ENCODE peak calls at places on chromosome 2, in seven cellular contexts. L, W, O, K, Q, H and J are unnamed samples.

GRCh38 chr2:112794131-112794733 is 9.9 kb upstream of the IL1A start:
- DNase-seq in Q (peak; percentile 34), L (no peak), H (no peak), O (peak; percentile 59), K (peak; percentile 49), W (no peak), J (peak; percentile 19)

GRCh38 chr2:121103969-121104368 is 181.0 kb downstream of the TFCP2L1 start:
- DNase-seq in W (no peak), L (no peak), H (no peak), O (no peak), K (no peak), Q (no peak), J (no peak)

GRCh38 chr2:6977095-6977777 is 60.0 kb downstream of the RNF144A start:
- DNase-seq in W (no peak), K (no peak), H (no peak), O (no peak), Q (no peak), L (no peak), J (no peak)

GRCh38 chr2:172336681-172337080 is 90.7 kb upstream of the ITGA6 start:
- DNase-seq in K (no peak), O (no peak), H (no peak), W (no peak), Q (no peak), L (no peak), J (no peak)

GRCh38 chr2:216486708-216487107 is 11.9 kb upstream of the RPL37A start:
- DNase-seq in O (no peak), W (no peak), Q (no peak), H (no peak), K (no peak), L (no peak), J (no peak)

GRCh38 chr2:109497447-109497846 is 116.3 kb downstream of the SEPTIN10 start:
- DNase-seq in W (no peak), O (no peak), K (no peak), H (no peak), Q (no peak), L (no peak), J (no peak)

GRCh38 chr2:84971799-84972790 is 1.1 kb downstream of the KCMF1 start:
- DNase-seq in H (peak; percentile 69), L (peak; percentile 80), O (no peak), Q (no peak), W (no peak), K (no peak), J (peak; percentile 31)

GRCh38 chr2:23698733-23699391 is 228.1 kb downstream of the ATAD2B start:
- DNase-seq in W (no peak), O (no peak), K (no peak), L (peak; percentile 83), Q (no peak), H (no peak), J (no peak)

GRCh38 chr2:185802926-185803325 is 64.3 kb downstream of the FSIP2 start:
- DNase-seq in Q (no peak), K (no peak), O (no peak), L (no peak), W (no peak), H (no peak), J (peak; percentile 24)

GRCh38 chr2:33529771-33530481 is 53.5 kb downstream of the RASGRP3 start:
- DNase-seq in O (peak; percentile 25), Q (no peak), K (no peak), W (peak; percentile 28), H (no peak), L (no peak), J (no peak)

GRCh38 chr2:45170976-45171514 is 161.8 kb upstream of the SIX2 start:
- DNase-seq in Q (no peak), O (no peak), L (no peak), W (no peak), K (no peak), H (no peak), J (no peak)

GRCh38 chr2:57693177-57693576 is 353.4 kb upstream of the VRK2 start:
- DNase-seq in H (no peak), W (no peak), K (no peak), Q (no peak), L (no peak), O (no peak), J (no peak)

GRCh38 chr2:238803996-238804395 is 43.9 kb upstream of the TWIST2 start:
- DNase-seq in L (peak; percentile 29), W (no peak), O (no peak), H (no peak), K (no peak), Q (no peak), J (no peak)

GRCh38 chr2:64454316-64455030 is 511 bp downstream of the LGALSL start:
- DNase-seq in H (peak; percentile 76), O (peak; percentile 88), W (no peak), Q (no peak), L (peak; percentile 96), K (no peak), J (peak; percentile 61)

GRCh38 chr2:15142069-15142689 is 419.0 kb downstream of the NBAS start:
- DNase-seq in L (no peak), W (peak; percentile 84), Q (peak; percentile 18), H (no peak), O (no peak), K (no peak), J (peak; percentile 20)

GRCh38 chr2:42227491-42227890 is 58.3 kb downstream of the EML4 start:
- DNase-seq in O (no peak), L (no peak), W (no peak), Q (peak; percentile 16), H (no peak), K (no peak), J (no peak)

GRCh38 chr2:120924924-120925323 is 189.3 kb downstream of the GLI2 start:
- DNase-seq in K (no peak), O (no peak), Q (no peak), H (no peak), L (no peak), W (no peak), J (no peak)

GRCh38 chr2:218485986-218486667 is 67.2 kb downstream of the VIL1 start:
- DNase-seq in O (no peak), L (no peak), K (no peak), H (no peak), W (no peak), Q (peak; percentile 48), J (no peak)

GRCh38 chr2:9261231-9261883 is 54.7 kb downstream of the ASAP2 start:
- DNase-seq in L (no peak), W (no peak), O (no peak), Q (no peak), K (no peak), H (no peak), J (no peak)

DNA sequence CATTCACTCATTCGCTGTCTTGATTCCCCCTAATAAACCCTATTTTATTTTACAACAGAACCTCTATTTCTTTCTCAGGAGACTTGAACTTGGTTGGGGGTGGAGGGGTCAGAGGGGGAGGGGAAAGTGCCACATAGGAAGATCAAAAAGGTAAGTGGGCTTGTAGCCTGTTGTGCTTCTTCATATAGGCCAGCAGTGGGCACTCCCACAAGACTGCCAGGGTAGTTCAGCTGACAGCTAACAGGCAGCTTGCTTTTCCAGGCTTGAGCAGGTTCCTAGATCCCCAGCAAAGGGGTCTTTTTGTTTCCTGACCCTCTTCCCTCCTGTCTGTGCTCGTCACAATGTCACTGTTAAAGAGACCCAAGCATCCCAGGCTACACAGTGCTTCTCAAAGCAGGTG is 829 bp upstream of the KIAA2012 start:
- DNase-seq in H (no peak), Q (peak; percentile 20), O (peak; percentile 30), K (no peak), L (peak; percentile 29), W (no peak), J (no peak)
- TF ChIP-seq JUND in H (no peak), Q (no peak), O (no peak), K (no peak), L (no peak), W (no peak), J (no peak)

DNA sequence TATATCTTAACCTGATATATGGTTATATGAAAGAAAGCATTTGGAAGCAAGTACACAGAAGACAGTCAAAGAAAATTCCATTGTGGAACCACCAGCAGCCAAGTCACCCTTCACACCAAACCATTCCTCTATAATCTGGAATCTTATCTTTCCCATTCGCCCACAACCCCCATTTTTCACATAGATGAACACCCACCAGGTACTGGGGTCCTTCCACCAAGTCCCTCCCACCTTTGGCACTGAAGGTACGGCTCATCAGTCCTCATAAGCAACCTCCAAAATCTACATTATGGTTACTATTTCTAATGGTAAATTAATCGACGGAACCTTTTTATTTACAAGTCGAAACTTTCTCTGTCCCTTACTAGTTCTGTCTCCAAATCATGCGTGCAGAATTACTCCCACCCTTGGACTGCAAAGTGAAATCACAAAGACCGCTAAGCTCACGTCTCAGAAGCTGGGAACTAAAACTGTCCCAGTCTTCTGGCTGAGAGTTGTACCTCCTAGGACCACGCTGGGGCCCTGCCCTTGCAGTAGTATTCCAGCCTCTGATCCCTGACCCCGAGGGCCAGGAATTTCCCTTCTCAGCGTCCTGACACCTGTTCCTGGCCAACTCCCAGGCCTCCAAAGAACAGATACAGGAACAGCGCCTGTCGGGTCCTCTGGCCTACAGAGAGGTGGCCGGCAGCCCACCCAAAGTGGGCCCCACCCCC is 702 bp downstream of the OLA1 start:
- DNase-seq in K (no peak), L (peak; percentile 16), H (no peak), W (no peak), Q (peak; percentile 70), O (no peak), J (peak; percentile 8)
- TF ChIP-seq JUND in K (no peak), L (no peak), H (no peak), W (no peak), Q (no peak), O (no peak), J (no peak)

DNA sequence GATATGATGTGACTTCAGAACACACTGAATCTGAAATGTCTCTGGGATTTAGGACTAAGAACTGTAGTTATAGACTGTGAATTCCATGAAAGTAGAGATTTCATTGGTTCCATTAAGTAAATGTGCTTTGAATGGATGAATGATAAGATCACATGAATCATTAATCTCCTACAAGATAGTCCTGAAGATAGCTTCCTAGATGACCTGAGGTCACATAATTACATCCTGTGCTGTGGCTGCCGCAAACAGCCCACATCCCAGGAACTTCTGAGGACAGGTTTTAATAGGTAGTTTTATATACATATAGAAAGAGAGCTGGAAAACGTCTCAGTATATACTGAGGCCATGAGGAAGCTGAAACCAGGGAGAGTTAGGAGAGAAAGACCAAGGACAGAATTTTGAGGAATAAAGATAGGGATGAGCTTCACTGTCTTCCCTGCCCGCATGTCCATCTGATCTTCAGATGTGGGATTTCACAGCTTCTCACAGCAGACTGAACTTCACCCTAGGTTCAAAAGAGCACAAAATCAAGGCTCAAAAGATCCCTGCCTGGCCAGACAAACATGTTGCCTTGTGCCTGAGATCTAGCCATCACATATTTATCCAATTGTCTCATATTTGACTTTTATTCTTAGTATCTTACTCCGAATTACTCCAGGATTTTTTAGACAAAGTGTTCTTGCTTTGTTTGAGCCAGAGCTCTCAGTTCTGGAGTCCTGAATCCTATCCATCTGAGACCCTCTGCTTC is 188.2 kb downstream of the IRS1 start:
- DNase-seq in L (no peak), K (no peak), H (no peak), Q (peak; percentile 16), W (no peak), O (no peak), J (no peak)
- TF ChIP-seq JUND in L (peak; percentile 37), K (peak; percentile 55), H (no peak), Q (no peak), W (no peak), O (no peak), J (no peak)

GRCh38 chr2:220463876-220464275 is 836.4 kb downstream of the SLC4A3 start:
- DNase-seq in W (no peak), K (no peak), O (no peak), Q (no peak), L (no peak), H (no peak), J (no peak)
- TF ChIP-seq JUND in W (no peak), K (no peak), O (no peak), Q (no peak), L (no peak), H (no peak), J (no peak)

GRCh38 chr2:237726401-237726830 is 72.2 kb upstream of the RBM44 start:
- DNase-seq in O (no peak), Q (no peak), W (no peak), H (no peak), L (peak; percentile 65), K (no peak), J (no peak)
- TF ChIP-seq JUND in O (no peak), Q (no peak), W (no peak), H (no peak), L (no peak), K (no peak), J (no peak)